ENCODE peak calls at places on chromosomes 2 and 18, in four cellular contexts. R is HepG2, O is GM12878, Z is H1. Q is an unnamed sample.

GRCh38 chr2:205680067-205680466 is 2.2 kb upstream of the NRP2 start:
- DNase-seq in R (peak), O (no peak), Z (peak), Q (peak)

GRCh38 chr2:43412121-43412753 is 183.6 kb downstream of the THADA start:
- DNase-seq in R (no peak), O (no peak), Z (no peak), Q (no peak)

GRCh38 chr2:197878792-197879191 is 74.4 kb downstream of the PLCL1 start:
- DNase-seq in R (no peak), O (no peak), Z (no peak), Q (no peak)

GRCh38 chr2:18362696-18363095 is 197.8 kb downstream of the RDH14 start:
- DNase-seq in R (no peak), O (no peak), Z (no peak), Q (no peak)

GRCh38 chr18:22560283-22560627 is 142.5 kb upstream of the CTAGE1 start:
- DNase-seq in R (no peak), O (no peak), Z (no peak), Q (no peak)

GRCh38 chr2:59237311-59237710 is 996.2 kb upstream of the FANCL start:
- DNase-seq in R (no peak), O (no peak), Z (no peak), Q (no peak)

GRCh38 chr2:64904405-64905329 is 84.5 kb upstream of the SLC1A4 start:
- DNase-seq in R (peak), O (no peak), Z (no peak), Q (no peak)

GRCh38 chr18:22268641-22269128 is 99.3 kb downstream of the GATA6 start:
- DNase-seq in R (no peak), O (no peak), Z (no peak), Q (no peak)

GRCh38 chr2:215441560-215442391 is 5.9 kb upstream of the FN1 start:
- DNase-seq in R (no peak), O (no peak), Z (no peak), Q (no peak)

GRCh38 chr2:108825254-108825653 is 38.7 kb downstream of the CCDC138 start:
- DNase-seq in R (no peak), O (no peak), Z (no peak), Q (no peak)

GRCh38 chr2:172215172-172215935 is 112.7 kb upstream of the DLX2 start:
- DNase-seq in R (no peak), O (no peak), Z (no peak), Q (no peak)

DNA sequence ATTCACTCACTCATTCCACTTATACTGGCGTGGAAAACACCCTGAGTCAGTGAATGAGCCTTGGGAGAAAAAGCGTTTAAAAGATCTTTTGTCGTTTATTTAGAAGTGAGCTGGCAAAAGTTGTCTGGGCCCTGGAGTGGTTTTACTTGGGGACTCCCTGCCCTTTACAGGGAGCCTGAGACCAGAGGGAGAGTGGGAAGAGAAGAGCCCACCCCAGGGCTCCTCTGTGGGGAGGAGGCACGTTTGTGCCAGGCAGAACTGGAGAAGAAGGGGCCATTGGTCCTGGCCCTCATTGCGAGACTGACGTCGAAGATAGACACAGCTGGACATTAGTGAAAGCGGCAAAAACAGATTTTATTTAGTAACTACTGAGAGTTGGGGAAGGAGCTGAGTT is 25.7 kb downstream of the DCDC2C start:
- DNase-seq in R (no peak), O (no peak), Z (no peak), Q (no peak)
- TF ChIP-seq SUZ12 in R (no peak), O (no peak), Z (no peak), Q (no peak)

GRCh38 chr2:74391209-74391579 is 11.1 kb upstream of the DCTN1 start:
- DNase-seq in R (no peak), O (no peak), Z (no peak), Q (no peak)

GRCh38 chr2:74390601-74391000 is 10.5 kb upstream of the DCTN1 start:
- DNase-seq in R (no peak), O (no peak), Z (no peak), Q (no peak)

GRCh38 chr2:74391580-74392448 is 11.7 kb upstream of the DCTN1 start:
- DNase-seq in R (peak), O (peak), Z (peak), Q (peak)

GRCh38 chr2:74393525-74393924 is 13.4 kb upstream of the DCTN1 start:
- DNase-seq in R (no peak), O (no peak), Z (no peak), Q (no peak)

DNA sequence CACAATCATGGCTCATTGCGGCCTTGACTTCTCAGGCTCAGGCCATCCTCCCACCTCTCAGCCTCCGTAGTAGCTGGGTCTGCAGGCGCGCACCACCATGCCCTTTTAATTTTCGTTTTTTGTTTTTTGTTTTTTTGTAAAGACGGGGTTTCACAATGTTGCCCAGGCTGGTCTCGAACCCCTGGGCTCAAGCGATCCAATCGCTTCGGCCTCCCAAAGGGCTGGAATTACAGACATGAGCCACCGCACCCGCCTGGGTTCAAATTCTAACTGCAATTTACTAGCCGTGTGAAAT is 12.3 kb upstream of the DCTN1 start:
- DNase-seq in R (no peak), O (no peak), Z (no peak), Q (no peak)
- H3K9ac ChIP-seq in R (peak), O (no peak), Z (no peak), Q (peak)

DNA sequence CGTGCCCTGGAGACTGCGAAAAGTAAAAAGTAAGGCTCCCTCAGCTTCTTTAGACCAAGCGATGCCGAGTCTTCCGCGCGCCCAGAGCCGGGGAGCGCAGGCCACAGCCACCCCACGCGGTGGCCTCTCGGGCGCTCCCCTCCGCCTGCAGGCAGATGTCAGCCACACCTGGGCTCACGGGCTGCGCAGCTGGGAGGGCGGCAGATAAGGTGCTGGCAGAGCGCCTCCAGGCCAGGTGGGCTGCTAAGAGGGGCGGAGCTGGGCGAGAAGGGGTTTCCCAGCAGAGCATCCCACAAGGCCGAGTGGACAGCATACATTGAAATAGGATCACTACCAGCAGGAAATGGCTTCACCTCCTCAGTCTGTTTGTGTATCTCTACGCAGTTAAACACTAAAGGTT is 81.7 kb downstream of the ARHGEF4 start:
- DNase-seq in R (no peak), O (no peak), Z (peak), Q (no peak)
- TF ChIP-seq ZNF274 in R (no peak), O (no peak), Z (no peak), Q (no peak)

GRCh38 chr2:1816414-1816911 is 72.1 kb upstream of the PXDN start:
- DNase-seq in R (no peak), O (no peak), Z (no peak), Q (no peak)
- TF ChIP-seq SUZ12 in R (no peak), O (no peak), Z (no peak), Q (no peak)

DNA sequence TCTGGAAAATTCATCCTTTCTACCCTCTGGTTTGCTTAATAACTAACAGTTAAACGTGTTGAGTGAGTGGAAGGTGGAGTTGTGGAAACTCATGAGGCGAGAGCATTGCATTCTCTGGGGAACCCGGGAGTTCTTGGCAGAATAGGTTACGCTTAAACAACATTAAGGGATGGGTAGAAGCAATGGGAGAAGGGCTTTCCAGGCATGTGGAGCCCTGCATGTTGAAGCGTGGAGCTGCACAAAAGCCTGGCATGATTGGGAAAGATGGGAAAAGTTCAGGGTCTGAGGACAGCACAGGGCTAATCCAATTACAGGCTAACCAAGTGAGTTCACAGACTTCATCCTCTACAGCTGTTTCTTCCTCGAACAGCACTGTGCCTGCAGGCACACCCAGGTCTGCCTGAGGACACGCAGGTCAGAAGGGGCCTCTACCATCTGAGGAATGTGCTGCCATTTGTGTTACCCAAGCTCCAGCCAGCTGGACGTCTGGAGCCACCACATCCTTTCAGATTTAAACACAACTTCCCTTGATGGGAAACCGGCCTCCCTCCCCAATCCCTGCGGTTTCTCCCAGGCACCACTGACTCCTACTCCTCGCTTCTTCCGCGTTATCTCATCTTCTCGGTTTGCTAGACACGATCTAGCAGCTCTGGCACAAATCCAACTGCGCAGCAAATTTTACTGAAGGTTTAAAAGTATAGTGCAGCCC is 164.2 kb downstream of the ANTXR1 start:
- DNase-seq in R (peak), O (no peak), Z (peak), Q (peak)
- H3K9ac ChIP-seq in R (peak), O (no peak), Z (peak), Q (peak)

Q was measured in NT2/D1.